ENCODE peak calls at places on chromosomes 2 and 18, in four cellular contexts. O, N, U and C are unnamed samples.

GRCh38 chr2:42827647-42828486 is 35.5 kb upstream of the HAAO start:
- DNase-seq in O (peak), N (no peak), U (peak), C (peak)

GRCh38 chr18:34115409-34116081 is 109.2 kb downstream of the NOL4 start:
- DNase-seq in O (no peak), N (no peak), U (no peak), C (no peak)

GRCh38 chr2:185811580-185811979 is 73.0 kb downstream of the FSIP2 start:
- DNase-seq in O (no peak), N (no peak), U (no peak), C (no peak)

GRCh38 chr2:196479350-196479749 is 160.2 kb upstream of the CCDC150 start:
- DNase-seq in O (no peak), N (peak), U (no peak), C (no peak)

GRCh38 chr2:98460573-98461560 is 16.2 kb downstream of the INPP4A start:
- DNase-seq in O (peak), N (no peak), U (no peak), C (no peak)

GRCh38 chr2:16170675-16171424 is 230.5 kb downstream of the MYCN start:
- DNase-seq in O (no peak), N (no peak), U (no peak), C (no peak)

GRCh38 chr2:1136071-1136470 is 185.4 kb downstream of the SNTG2 start:
- DNase-seq in O (no peak), N (no peak), U (no peak), C (no peak)

GRCh38 chr18:76943542-76944339 is 121.4 kb downstream of the ZNF236 start:
- DNase-seq in O (no peak), N (no peak), U (no peak), C (no peak)

GRCh38 chr2:119694994-119695521 is 16.1 kb downstream of the TMEM177 start:
- DNase-seq in O (no peak), N (no peak), U (no peak), C (no peak)

GRCh38 chr2:223598994-223599645 is 3.0 kb downstream of the SCG2 start:
- DNase-seq in O (no peak), N (no peak), U (no peak), C (no peak)

GRCh38 chr2:235820571-235820970 is 326.7 kb downstream of the AGAP1 start:
- DNase-seq in O (no peak), N (no peak), U (no peak), C (no peak)

GRCh38 chr18:78641689-78642231 is 337.9 kb upstream of the SALL3 start:
- DNase-seq in O (no peak), N (no peak), U (no peak), C (no peak)

GRCh38 chr18:35191252-35192025 is 49.4 kb upstream of the ZNF397 start:
- DNase-seq in O (no peak), N (no peak), U (no peak), C (no peak)

GRCh38 chr18:48833701-48834394 is 116.9 kb downstream of the SMAD7 start:
- DNase-seq in O (peak), N (no peak), U (no peak), C (no peak)

GRCh38 chr2:98148968-98149697 is 62.2 kb downstream of the VWA3B start:
- DNase-seq in O (no peak), N (no peak), U (peak), C (no peak)

GRCh38 chr2:188369365-188369764 is 77.7 kb downstream of the GULP1 start:
- DNase-seq in O (no peak), N (no peak), U (peak), C (no peak)

GRCh38 chr2:235506291-235506996 is 12.6 kb downstream of the AGAP1 start:
- DNase-seq in O (no peak), N (no peak), U (peak), C (no peak)

GRCh38 chr2:236776695-236777251 is 207.1 kb downstream of the ACKR3 start:
- DNase-seq in O (no peak), N (no peak), U (peak), C (no peak)

GRCh38 chr2:54471221-54471711 is 15.1 kb downstream of the SPTBN1 start:
- DNase-seq in O (no peak), N (peak), U (peak), C (no peak)

GRCh38 chr2:38216886-38217285 is 140.9 kb upstream of the CYP1B1 start:
- DNase-seq in O (no peak), N (no peak), U (no peak), C (no peak)

GRCh38 chr2:143697744-143698143 is 568.5 kb downstream of the ARHGAP15 start:
- DNase-seq in O (no peak), N (no peak), U (no peak), C (no peak)

GRCh38 chr2:120620025-120620793 is 115.5 kb upstream of the GLI2 start:
- DNase-seq in O (no peak), N (no peak), U (peak), C (no peak)

GRCh38 chr2:58959996-58960395 is 718.9 kb upstream of the FANCL start:
- DNase-seq in O (no peak), N (no peak), U (no peak), C (no peak)

GRCh38 chr2:59892398-59892797 is 661.1 kb downstream of the BCL11A start:
- DNase-seq in O (no peak), N (no peak), U (no peak), C (no peak)

GRCh38 chr2:186544255-186544675 is 45.6 kb upstream of the ITGAV start:
- DNase-seq in O (no peak), N (peak), U (peak), C (no peak)

GRCh38 chr2:189076131-189076530 is 102.0 kb downstream of the COL3A1 start:
- DNase-seq in O (no peak), N (no peak), U (no peak), C (no peak)

GRCh38 chr2:28134262-28134812 is 243.8 kb downstream of the BABAM2 start:
- DNase-seq in O (no peak), N (no peak), U (peak), C (no peak)

GRCh38 chr2:189024861-189025618 is 50.9 kb downstream of the COL3A1 start:
- DNase-seq in O (no peak), N (no peak), U (peak), C (no peak)

GRCh38 chr2:232791518-232791917 is 15.2 kb upstream of the KCNJ13 start:
- DNase-seq in O (no peak), N (no peak), U (no peak), C (no peak)

GRCh38 chr2:3413642-3414041 is 34.1 kb downstream of the TRAPPC12 start:
- DNase-seq in O (no peak), N (no peak), U (no peak), C (no peak)

GRCh38 chr18:42931501-42931900 is 184.0 kb downstream of the RIT2 start:
- DNase-seq in O (no peak), N (peak), U (no peak), C (no peak)

GRCh38 chr2:191251014-191251413 is 5.8 kb downstream of the MYO1B start:
- DNase-seq in O (no peak), N (no peak), U (no peak), C (no peak)

GRCh38 chr18:24923138-24923537 is 428.8 kb downstream of the ZNF521 start:
- DNase-seq in O (no peak), N (no peak), U (no peak), C (no peak)

GRCh38 chr2:231991664-231992063 is 30.2 kb downstream of the DIS3L2 start:
- DNase-seq in O (no peak), N (peak), U (no peak), C (no peak)

GRCh38 chr2:189179607-189179979 is at the start of gene COL5A2:
- DNase-seq in O (no peak), N (peak), U (peak), C (no peak)

GRCh38 chr18:58934933-58935577 is 70.4 kb downstream of the ZNF532 start:
- DNase-seq in O (no peak), N (no peak), U (no peak), C (no peak)

DNA sequence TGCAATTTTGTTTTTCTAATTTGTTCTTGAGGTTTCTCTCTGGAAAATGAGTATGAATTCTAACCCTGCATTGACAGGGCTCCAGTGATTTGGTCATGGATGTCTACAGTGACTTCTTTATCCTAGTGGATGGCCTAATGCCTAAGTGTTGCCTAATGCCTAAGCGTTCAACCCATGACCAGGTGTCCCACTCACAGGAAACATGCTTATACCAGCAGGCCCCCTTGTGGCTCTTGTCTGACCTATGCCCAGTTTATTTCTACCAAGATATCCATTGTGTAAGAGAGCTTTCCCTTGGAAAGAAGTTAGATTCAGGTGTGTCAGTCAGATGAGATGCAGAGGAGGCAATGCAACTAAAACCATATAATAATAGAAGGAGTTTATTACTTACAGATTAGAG is 77.8 kb upstream of the HNMT start:
- DNase-seq in O (no peak), N (peak), U (peak), C (no peak)
- TF ChIP-seq CTCF in O (no peak), N (peak), U (no peak), C (peak)

DNA sequence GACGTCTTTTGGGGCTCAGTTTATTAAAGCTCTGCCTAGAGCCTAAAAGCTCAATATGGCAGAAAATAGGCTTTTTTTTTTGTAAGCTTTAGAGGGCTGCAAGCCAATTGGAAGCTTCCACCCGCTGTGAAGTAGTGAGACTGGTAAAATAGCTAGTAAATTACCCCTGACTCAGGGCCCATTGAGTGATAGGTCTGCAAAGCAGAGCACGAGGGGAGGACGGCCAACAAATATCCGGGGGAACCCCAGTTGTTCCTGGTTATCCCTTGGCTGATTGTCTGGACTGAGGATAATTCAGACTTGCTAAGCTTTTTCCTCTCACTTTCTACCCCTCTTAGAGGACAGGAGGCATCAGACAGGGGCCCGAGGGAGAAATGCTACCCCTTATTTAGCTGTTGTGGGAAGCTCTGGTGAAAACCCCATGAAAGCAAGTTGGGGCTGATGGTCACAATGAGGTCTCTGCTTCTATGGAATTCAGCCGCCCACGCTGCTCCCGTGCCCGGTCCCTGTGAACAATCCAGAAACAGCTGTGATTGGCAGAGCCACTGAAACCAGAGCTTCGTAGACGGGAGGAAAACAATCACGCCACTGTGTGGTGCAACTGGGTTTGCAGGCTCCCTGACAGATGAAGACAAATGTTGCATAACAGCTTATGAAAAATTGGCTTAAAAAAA is 141.9 kb upstream of the LGALSL start:
- DNase-seq in O (no peak), N (peak), U (peak), C (no peak)
- TF ChIP-seq CTCF in O (no peak), N (peak), U (peak), C (peak)

DNA sequence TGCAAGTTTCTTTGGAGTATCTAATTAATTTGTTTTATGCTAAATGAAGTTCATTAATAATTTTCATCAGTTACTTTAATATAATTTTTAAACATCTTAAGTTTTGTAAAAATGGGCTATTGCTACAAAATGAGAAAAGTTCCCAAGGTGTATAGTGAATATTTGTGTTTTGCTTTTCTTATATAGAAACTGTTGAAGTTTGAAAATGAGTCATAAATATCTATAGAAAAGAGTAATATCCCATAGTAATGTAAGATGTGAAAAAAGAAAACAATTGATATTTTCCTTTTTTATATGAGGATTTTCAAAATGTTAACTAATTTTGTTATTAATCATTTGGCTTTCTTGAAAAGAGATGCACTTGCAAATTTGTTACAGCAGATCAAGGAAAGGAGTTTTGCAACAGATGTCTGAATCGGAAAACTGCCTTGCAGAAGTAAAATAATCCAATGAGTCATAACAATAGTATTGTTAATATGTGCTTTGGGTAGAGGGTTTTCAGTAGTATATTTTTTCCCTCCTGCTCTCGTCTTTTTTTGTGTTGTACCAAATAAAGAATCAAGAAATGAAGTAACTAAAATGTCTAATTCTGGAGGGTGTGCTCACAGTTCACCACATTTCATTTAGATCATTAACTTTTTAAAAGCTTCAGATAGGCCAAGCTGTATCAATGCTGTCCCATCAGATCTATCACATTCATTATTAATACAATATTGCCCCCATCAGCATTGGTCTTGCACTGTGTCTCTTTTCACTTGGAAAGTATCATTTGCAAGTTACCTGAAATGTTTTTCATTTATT is 15.5 kb downstream of the DUSP19 start:
- DNase-seq in O (no peak), N (no peak), U (no peak), C (no peak)
- TF ChIP-seq CTCF in O (no peak), N (no peak), U (peak), C (no peak)

GRCh38 chr2:11082880-11083279 is 72.4 kb upstream of the SLC66A3 start:
- DNase-seq in O (no peak), N (no peak), U (no peak), C (no peak)
- TF ChIP-seq CTCF in O (no peak), N (no peak), U (no peak), C (no peak)

GRCh38 chr18:49859725-49860124 is 46.4 kb upstream of the ACAA2 start:
- DNase-seq in O (no peak), N (no peak), U (no peak), C (no peak)

GRCh38 chr18:49862656-49863385 is 49.5 kb upstream of the ACAA2 start:
- DNase-seq in O (no peak), N (no peak), U (no peak), C (no peak)

GRCh38 chr18:49859006-49859359 is 45.6 kb upstream of the ACAA2 start:
- DNase-seq in O (no peak), N (no peak), U (no peak), C (no peak)

GRCh38 chr18:49863769-49864615 is 50.7 kb upstream of the ACAA2 start:
- DNase-seq in O (no peak), N (no peak), U (no peak), C (no peak)

DNA sequence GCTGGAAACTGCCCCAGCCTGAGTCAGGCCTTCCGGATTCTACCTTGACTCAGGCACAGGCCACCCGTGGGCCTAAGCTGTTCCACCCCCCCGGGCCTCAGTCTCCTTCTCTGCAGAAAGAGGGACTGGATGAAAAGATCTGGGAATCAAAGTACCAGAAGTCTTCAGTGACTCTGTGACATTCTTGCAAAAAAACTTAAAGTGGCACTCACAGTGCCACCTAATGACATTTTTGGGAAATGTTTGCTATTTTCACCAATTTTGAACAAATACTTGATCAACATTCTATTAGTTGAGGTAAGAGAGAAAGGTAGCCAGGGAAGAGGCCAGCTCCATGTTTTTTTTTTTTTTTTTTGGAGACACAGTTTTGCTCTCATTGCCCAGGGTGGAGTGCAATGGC is 48.3 kb upstream of the ACAA2 start:
- DNase-seq in O (no peak), N (no peak), U (no peak), C (no peak)
- TF ChIP-seq CTCF in O (no peak), N (peak), U (peak), C (peak)

GRCh38 chr2:68774569-68775271 is 40.1 kb downstream of the ARHGAP25 start:
- DNase-seq in O (peak), N (no peak), U (no peak), C (no peak)

GRCh38 chr2:68775272-68775847 is 40.7 kb downstream of the ARHGAP25 start:
- DNase-seq in O (no peak), N (no peak), U (no peak), C (no peak)

GRCh38 chr2:68772109-68772508 is 37.5 kb downstream of the ARHGAP25 start:
- DNase-seq in O (no peak), N (no peak), U (no peak), C (no peak)

GRCh38 chr2:68779595-68779994 is 45.0 kb downstream of the ARHGAP25 start:
- DNase-seq in O (no peak), N (no peak), U (no peak), C (no peak)

GRCh38 chr2:68776124-68776523 is 41.5 kb downstream of the ARHGAP25 start:
- DNase-seq in O (no peak), N (no peak), U (no peak), C (no peak)
- TF ChIP-seq CTCF in O (no peak), N (peak), U (no peak), C (no peak)

GRCh38 chr2:225543626-225544025 is 144.1 kb downstream of the NYAP2 start:
- DNase-seq in O (no peak), N (no peak), U (no peak), C (no peak)
- TF ChIP-seq CTCF in O (no peak), N (no peak), U (no peak), C (no peak)